ENCODE peak calls at places on chromosomes 7 and 10, in eight cellular contexts. K is HAP-1; P is IMR-90; H is thoracic aorta; G is lower lobe of right lung; M is CD8-positive, alpha-beta T cell; J is upper lobe of right lung; S is CD8-positive, alpha-beta memory T cell. X is an unnamed sample. For H3K27me3 and H3K9me3, the result is how much of the 10 kb centered on the place peaks cover.

GRCh38 chr7:76354516-76354915 is 4.3 kb downstream of the YWHAG start:
- DNase-seq in J (no peak), G (no peak), K (no peak), S (no peak), P (no peak), M (no peak), H (no peak), X (no peak)

GRCh38 chr7:75732764-75733630 is 5.7 kb downstream of the HIP1 start:
- DNase-seq in J (no peak), K (no peak), P (peak), H (no peak), M (no peak), S (no peak), G (no peak), X (peak)

GRCh38 chr7:148838905-148839304 is 45.2 kb downstream of the EZH2 start:
- DNase-seq in K (no peak), G (no peak), P (no peak), M (no peak), J (no peak), H (no peak), S (peak), X (no peak)

GRCh38 chr7:68663392-68663791 is 934.9 kb upstream of the AUTS2 start:
- DNase-seq in K (no peak), P (no peak), G (no peak), H (no peak), M (no peak), J (no peak), S (no peak), X (no peak)

GRCh38 chr7:98334077-98334476 is 52.6 kb downstream of the BRI3 start:
- DNase-seq in K (no peak), M (no peak), G (no peak), H (no peak), P (no peak), S (no peak), J (no peak), X (no peak)

GRCh38 chr7:103343758-103344452 is 662 bp downstream of the DNAJC2 start:
- DNase-seq in K (peak), P (peak), J (no peak), H (no peak), S (no peak), M (peak), G (peak), X (peak)

GRCh38 chr7:67823345-67823744 is 826.7 kb downstream of the TYW1 start:
- DNase-seq in J (no peak), K (no peak), G (no peak), P (no peak), M (no peak), S (no peak), H (no peak), X (peak)

GRCh38 chr7:70355591-70356323 is 757.5 kb downstream of the AUTS2 start:
- DNase-seq in S (no peak), M (no peak), H (no peak), G (no peak), P (no peak), K (peak), J (no peak), X (no peak)

GRCh38 chr7:44305564-44306507 is 19.6 kb downstream of the CAMK2B start:
- DNase-seq in H (no peak), P (no peak), K (no peak), S (no peak), G (no peak), M (no peak), J (peak), X (peak)

GRCh38 chr7:30970594-30971094 is 6.9 kb downstream of the GHRHR start:
- DNase-seq in H (no peak), P (no peak), J (no peak), M (no peak), S (no peak), G (no peak), K (no peak), X (no peak)

GRCh38 chr10:114541081-114541833 is 116.8 kb downstream of the ABLIM1 start:
- DNase-seq in G (no peak), P (peak), J (no peak), K (no peak), H (peak), M (peak), S (peak), X (peak)

GRCh38 chr7:5546626-5547025 is 123.0 kb upstream of the TNRC18 start:
- DNase-seq in K (no peak), S (no peak), J (no peak), P (no peak), G (no peak), M (no peak), H (no peak), X (no peak)

GRCh38 chr7:22350466-22351328 is 6.3 kb downstream of the RAPGEF5 start:
- DNase-seq in H (no peak), J (no peak), P (peak), G (no peak), M (no peak), K (no peak), S (no peak), X (peak)

GRCh38 chr10:79052311-79053080 is 16.3 kb upstream of the ZMIZ1 start:
- DNase-seq in M (peak), G (peak), H (no peak), S (no peak), K (no peak), J (peak), P (no peak), X (no peak)

GRCh38 chr7:28958235-28958945 is at the start of gene TRIL:
- DNase-seq in M (no peak), S (no peak), J (peak), H (no peak), P (peak), K (no peak), G (peak), X (peak)

GRCh38 chr7:63899691-63900393 is 98.8 kb upstream of the ZNF722 start:
- DNase-seq in J (peak), S (peak), H (peak), P (no peak), M (peak), G (peak), K (no peak), X (no peak)

GRCh38 chr10:47160967-47161366 is 139.0 kb upstream of the GDF10 start:
- DNase-seq in G (no peak), P (no peak), S (no peak), K (no peak), H (no peak), M (no peak), J (no peak), X (no peak)

GRCh38 chr7:47536705-47537611 is 45.0 kb downstream of the TNS3 start:
- DNase-seq in G (peak), H (no peak), K (no peak), S (no peak), M (no peak), P (peak), J (peak), X (no peak)

GRCh38 chr10:44198096-44198779 is 186.7 kb downstream of the CXCL12 start:
- DNase-seq in P (peak), G (no peak), H (no peak), S (no peak), M (no peak), J (no peak), K (no peak), X (peak)

GRCh38 chr7:87001214-87001613 is 58.2 kb downstream of the ELAPOR2 start:
- DNase-seq in H (no peak), S (no peak), K (no peak), P (no peak), G (no peak), M (no peak), J (no peak), X (peak)

GRCh38 chr7:44217852-44218402 is 17.1 kb downstream of the YKT6 start:
- DNase-seq in M (no peak), S (no peak), K (no peak), J (no peak), H (no peak), G (no peak), P (no peak), X (no peak)

GRCh38 chr10:29784175-29784773 is 149.5 kb upstream of the SVIL start:
- DNase-seq in G (no peak), P (peak), K (no peak), M (no peak), H (peak), J (no peak), S (no peak), X (peak)

GRCh38 chr7:34879871-34880270 is 157.4 kb downstream of the DPY19L1 start:
- DNase-seq in P (no peak), K (no peak), M (no peak), G (no peak), J (no peak), H (no peak), S (no peak), X (no peak)

GRCh38 chr7:112204072-112204775 is 2.0 kb downstream of the DOCK4 start:
- DNase-seq in J (no peak), H (no peak), S (no peak), M (no peak), K (peak), P (no peak), G (no peak), X (no peak)

GRCh38 chr10:113132651-113133088 is 182.6 kb downstream of the TCF7L2 start:
- DNase-seq in M (no peak), P (peak), H (no peak), J (no peak), S (no peak), G (no peak), K (no peak), X (no peak)

GRCh38 chr10:100569687-100570517 is 34.2 kb downstream of the HIF1AN start:
- DNase-seq in G (no peak), P (no peak), K (no peak), H (no peak), S (no peak), M (no peak), J (no peak), X (no peak)

GRCh38 chr10:75475470-75476182 is 44.2 kb downstream of the LRMDA start:
- DNase-seq in K (peak), P (no peak), J (no peak), S (no peak), G (no peak), H (no peak), M (no peak), X (no peak)

GRCh38 chr7:32507416-32507815 is 12.1 kb downstream of the AVL9 start:
- DNase-seq in M (no peak), G (no peak), P (no peak), J (no peak), H (no peak), K (no peak), S (no peak), X (no peak)

GRCh38 chr10:33186150-33186549 is 148.3 kb downstream of the NRP1 start:
- DNase-seq in P (no peak), K (no peak), J (no peak), G (no peak), H (no peak), M (no peak), S (no peak), X (no peak)

GRCh38 chr10:71201921-71202713 is 10.3 kb upstream of the UNC5B start:
- DNase-seq in H (no peak), K (no peak), S (no peak), G (no peak), P (no peak), J (no peak), M (no peak), X (no peak)

GRCh38 chr10:126525326-126525725 is 137.0 kb upstream of the ADAM12 start:
- DNase-seq in K (no peak), G (no peak), P (no peak), J (no peak), H (no peak), S (no peak), M (no peak), X (no peak)

GRCh38 chr7:29488977-29489376 is 74.7 kb upstream of the PRR15 start:
- DNase-seq in K (no peak), J (no peak), M (no peak), S (no peak), H (no peak), P (peak), G (no peak), X (no peak)

GRCh38 chr10:51077507-51077906 is 3.2 kb downstream of the PRKG1 start:
- DNase-seq in M (no peak), P (no peak), H (no peak), J (no peak), G (no peak), K (no peak), S (no peak), X (no peak)

GRCh38 chr10:52778511-52779392 is 6.2 kb upstream of the MBL2 start:
- DNase-seq in K (no peak), J (no peak), P (peak), M (no peak), G (no peak), S (no peak), H (no peak), X (no peak)

GRCh38 chr7:146146866-146147265 is 30.3 kb downstream of the CNTNAP2 start:
- DNase-seq in H (no peak), P (no peak), S (no peak), G (no peak), K (no peak), M (no peak), J (no peak), X (no peak)

GRCh38 chr10:65394898-65395297 is 1530.9 kb upstream of the LRRTM3 start:
- DNase-seq in P (no peak), S (no peak), J (no peak), G (no peak), K (no peak), M (no peak), H (no peak), X (no peak)

GRCh38 chr10:79275105-79275430 is 72.2 kb upstream of the PPIF start:
- DNase-seq in M (no peak), P (no peak), K (no peak), H (no peak), J (no peak), S (no peak), G (no peak), X (no peak)

GRCh38 chr7:150856303-150857275 is 4.3 kb downstream of the AOC1 start:
- DNase-seq in M (no peak), S (no peak), G (no peak), P (no peak), J (no peak), H (no peak), K (no peak), X (no peak)

GRCh38 chr10:45652511-45652910 is 20.1 kb downstream of the ZFAND4 start:
- DNase-seq in K (peak), J (no peak), M (no peak), H (no peak), G (no peak), S (no peak), P (no peak), X (no peak)
- H3K4me3 ChIP-seq in K (no peak), J (no peak), M (no peak), H (no peak), G (no peak), S (no peak), P (no peak), X (no peak)

GRCh38 chr10:1169186-1169885 is 113.2 kb downstream of the WDR37 start:
- DNase-seq in H (no peak), G (no peak), P (no peak), J (peak), S (no peak), M (no peak), K (no peak), X (no peak)
- H3K27me3 ChIP-seq in H (under half), G (under half), P (under half), J (under half), S (under half), M (under half), K (under half), X (under half)

GRCh38 chr10:38119038-38119437 is 24.9 kb downstream of the ZNF37A start:
- DNase-seq in G (no peak), P (no peak), S (no peak), M (no peak), J (no peak), K (no peak), H (no peak), X (no peak)
- H3K9me3 ChIP-seq in G (half or more), P (half or more), S (half or more), M (half or more), J (half or more), K (under half), H (half or more), X (half or more)

GRCh38 chr7:52017802-52018679 is 701.4 kb upstream of the COBL start:
- DNase-seq in M (no peak), K (peak), S (no peak), J (no peak), G (no peak), H (no peak), P (no peak), X (peak)
- H3K4me3 ChIP-seq in M (no peak), K (peak), S (no peak), J (peak), G (peak), H (no peak), P (no peak), X (no peak)

GRCh38 chr10:98778277-98778759 is 331.6 kb upstream of the HPS1 start:
- DNase-seq in H (no peak), M (no peak), S (no peak), K (no peak), J (no peak), P (no peak), G (no peak), X (no peak)
- H3K27me3 ChIP-seq in H (under half), M (under half), S (under half), K (under half), J (under half), P (under half), G (under half), X (under half)

GRCh38 chr7:42534441-42534840 is 297.4 kb upstream of the GLI3 start:
- DNase-seq in K (no peak), M (no peak), H (no peak), S (no peak), P (no peak), J (no peak), G (no peak), X (no peak)
- H3K9me3 ChIP-seq in K (under half), M (under half), H (under half), S (under half), P (under half), J (under half), G (under half), X (under half)

DNA sequence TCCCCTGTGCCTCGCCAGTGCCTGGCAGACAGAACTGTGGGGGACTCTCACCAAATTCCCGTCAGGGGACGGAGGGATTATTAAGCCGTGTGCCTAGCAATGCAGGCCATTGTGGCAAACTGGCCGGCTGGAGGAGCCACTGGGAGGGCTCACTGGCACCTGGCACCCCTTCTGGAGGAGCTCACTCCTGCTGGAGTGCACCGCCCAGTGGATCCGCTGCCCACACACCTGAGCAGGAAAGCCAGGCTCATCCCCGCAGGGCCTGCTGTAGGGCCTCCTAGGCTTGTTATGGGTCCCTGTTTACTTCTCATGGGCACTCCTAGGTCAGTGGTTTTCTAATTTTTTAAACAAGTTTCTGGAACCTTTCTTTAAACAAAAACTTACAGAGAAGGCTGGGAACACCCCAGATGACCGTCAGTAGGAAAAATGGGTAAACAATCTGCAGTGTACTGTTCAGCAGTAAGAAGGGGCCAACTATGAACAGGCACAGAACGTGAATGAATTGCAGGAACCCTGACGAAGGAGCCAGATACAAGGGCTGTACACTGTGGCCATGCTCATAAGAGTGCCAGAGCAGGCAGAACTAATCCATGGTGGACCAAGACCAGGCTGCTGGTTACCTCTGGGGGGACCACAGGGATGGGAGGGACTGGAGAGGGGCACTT is 64.8 kb downstream of the LANCL2 start:
- DNase-seq in J (no peak), S (no peak), G (no peak), M (no peak), H (no peak), P (no peak), K (no peak), X (no peak)
- H3K4me3 ChIP-seq in J (no peak), S (no peak), G (no peak), M (no peak), H (no peak), P (no peak), K (no peak), X (no peak)

X was measured in MG63.